ENCODE peak calls at places on chromosomes 16 and 17, in nine cellular contexts. B is tibial nerve, P is heart left ventricle, E is testis, S is adrenal gland, A is Peyer's patch, U is stomach, Q is ovary, Z is HCT116. O is an unnamed sample.
A peak's percentile ranks its signal among the peaks of the same experiment; 100 is the strongest.

GRCh38 chr17:78138204-78139060 is 7.8 kb upstream of the C17orf99 start:
- DNase-seq in B (no peak), P (no peak), E (no peak), S (no peak), A (no peak), U (no peak), Q (no peak), Z (no peak), O (no peak)

GRCh38 chr16:716250-716607 is 1.3 kb downstream of the METRN start:
- DNase-seq in B (no peak), P (no peak), E (peak; percentile 80), S (peak; percentile 92), A (no peak), U (peak; percentile 48), Q (no peak), Z (no peak), O (peak; percentile 81)

GRCh38 chr16:22948058-22948602 is 134.2 kb downstream of the HS3ST2 start:
- DNase-seq in B (no peak), P (no peak), E (no peak), S (peak; percentile 60), A (no peak), U (no peak), Q (no peak), Z (no peak), O (no peak)

GRCh38 chr17:9284884-9285283 is 263.6 kb downstream of the NTN1 start:
- DNase-seq in B (peak; percentile 12), P (peak; percentile 31), E (no peak), S (no peak), A (no peak), U (no peak), Q (no peak), Z (no peak), O (no peak)

GRCh38 chr17:7744416-7744815 is 26.9 kb downstream of the DNAH2 start:
- DNase-seq in B (no peak), P (no peak), E (no peak), S (no peak), A (no peak), U (no peak), Q (no peak), Z (no peak), O (no peak)

GRCh38 chr17:54882371-54882770 is 18.3 kb upstream of the TOM1L1 start:
- DNase-seq in B (no peak), P (no peak), E (no peak), S (no peak), A (no peak), U (no peak), Q (no peak), Z (no peak), O (no peak)

GRCh38 chr17:57870283-57870635 is 20.4 kb upstream of the MRPS23 start:
- DNase-seq in B (no peak), P (no peak), E (no peak), S (no peak), A (no peak), U (no peak), Q (no peak), Z (no peak), O (no peak)

GRCh38 chr17:27502526-27503324 is 46.5 kb downstream of the KSR1 start:
- DNase-seq in B (no peak), P (peak; percentile 31), E (peak; percentile 41), S (peak; percentile 82), A (no peak), U (no peak), Q (peak; percentile 63), Z (no peak), O (peak; percentile 94)

GRCh38 chr17:7782237-7782636 is 51.8 kb upstream of the KDM6B start:
- DNase-seq in B (no peak), P (no peak), E (no peak), S (no peak), A (no peak), U (no peak), Q (no peak), Z (no peak), O (no peak)

GRCh38 chr16:21599994-21600773 is 807 bp downstream of the METTL9 start:
- DNase-seq in B (no peak), P (peak; percentile 30), E (no peak), S (no peak), A (no peak), U (no peak), Q (no peak), Z (no peak), O (peak; percentile 25)

GRCh38 chr17:65049085-65049756 is 7.3 kb downstream of the GNA13 start:
- DNase-seq in B (no peak), P (no peak), E (no peak), S (no peak), A (no peak), U (no peak), Q (no peak), Z (no peak), O (no peak)

GRCh38 chr16:30551781-30552180 is 6.4 kb downstream of the ZNF764 start:
- DNase-seq in B (no peak), P (no peak), E (no peak), S (no peak), A (no peak), U (no peak), Q (no peak), Z (no peak), O (no peak)

DNA sequence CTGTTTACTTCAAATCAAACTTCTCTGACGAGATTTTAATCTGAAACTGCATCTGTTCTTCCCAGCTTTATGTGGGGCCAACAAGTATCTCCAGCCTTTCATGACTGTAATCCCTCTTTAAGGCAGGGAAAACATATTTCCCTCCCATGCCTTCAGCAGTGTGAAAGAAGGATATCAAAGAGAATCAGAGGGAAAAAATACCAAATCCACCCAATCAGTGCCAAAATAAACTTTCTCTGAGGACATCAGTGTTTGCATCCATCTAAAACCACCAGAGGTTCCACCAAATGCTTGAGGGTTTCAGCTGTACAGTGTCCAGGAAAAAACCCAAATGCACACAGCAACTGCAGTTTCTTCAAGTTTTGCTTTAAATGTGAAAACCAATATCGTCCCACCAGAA is 14.5 kb downstream of the CMTM3 start:
- DNase-seq in B (no peak), P (no peak), E (no peak), S (no peak), A (no peak), U (no peak), Q (no peak), Z (no peak), O (no peak)
- H3K4me3 ChIP-seq in B (no peak overlapping the region), P (no peak overlapping the region), E (no peak overlapping the region), S (no peak overlapping the region), A (no peak overlapping the region), U (no peak overlapping the region), Q (no peak overlapping the region), Z (peak overlapping the region; percentile 9), O (no peak overlapping the region)

DNA sequence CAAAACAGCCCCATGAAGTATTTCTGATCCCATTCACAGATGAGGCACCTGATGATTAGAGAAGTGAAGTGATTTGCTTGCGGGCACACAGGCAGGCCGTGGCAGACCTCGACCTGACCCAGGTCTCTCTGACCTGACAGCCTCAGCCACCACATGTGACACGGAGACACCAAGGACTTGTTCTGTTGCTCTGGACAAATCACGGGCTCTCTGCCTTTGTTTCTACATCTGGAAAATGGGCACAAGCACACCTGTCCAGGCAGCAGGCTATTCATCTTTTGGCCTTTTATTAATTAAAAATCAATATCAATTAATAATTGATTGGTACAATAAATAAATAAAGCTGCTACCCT is 3.4 kb downstream of the MAP3K14 start:
- DNase-seq in B (no peak), P (no peak), E (no peak), S (no peak), A (no peak), U (no peak), Q (no peak), Z (no peak), O (no peak)
- H3K4me1 ChIP-seq in B (no peaks in the 10 kb centered on the region), P (peaks cover 74% of the 10 kb centered on the region), E (peaks cover 52% of the 10 kb centered on the region), S (peaks cover 59% of the 10 kb centered on the region), A (peaks cover 56% of the 10 kb centered on the region), U (peaks cover 90% of the 10 kb centered on the region), Q (peaks cover 16% of the 10 kb centered on the region), Z (peaks cover 86% of the 10 kb centered on the region), O (peaks cover 80% of the 10 kb centered on the region)

GRCh38 chr16:3026609-3027487 is 3.0 kb downstream of the THOC6 start:
- DNase-seq in B (no peak), P (no peak), E (no peak), S (no peak), A (peak; percentile 43), U (no peak), Q (peak; percentile 17), Z (no peak), O (no peak)

GRCh38 chr16:3023415-3023668 is 400 bp downstream of the HCFC1R1 start:
- DNase-seq in B (no peak), P (peak; percentile 67), E (no peak), S (peak; percentile 77), A (no peak), U (no peak), Q (peak; percentile 58), Z (peak; percentile 73), O (peak; percentile 54)

GRCh38 chr16:3023669-3024478 is at the start of the genes HCFC1R1 and THOC6:
- DNase-seq in B (peak; percentile 95), P (peak; percentile 95), E (peak; percentile 99), S (peak; percentile 99), A (peak; percentile 98), U (peak; percentile 98), Q (peak; percentile 94), Z (peak; percentile 98), O (peak; percentile 98)

GRCh38 chr16:3026003-3026378 is 2.2 kb downstream of the THOC6 start:
- DNase-seq in B (no peak), P (no peak), E (no peak), S (no peak), A (peak; percentile 32), U (no peak), Q (no peak), Z (no peak), O (no peak)

DNA sequence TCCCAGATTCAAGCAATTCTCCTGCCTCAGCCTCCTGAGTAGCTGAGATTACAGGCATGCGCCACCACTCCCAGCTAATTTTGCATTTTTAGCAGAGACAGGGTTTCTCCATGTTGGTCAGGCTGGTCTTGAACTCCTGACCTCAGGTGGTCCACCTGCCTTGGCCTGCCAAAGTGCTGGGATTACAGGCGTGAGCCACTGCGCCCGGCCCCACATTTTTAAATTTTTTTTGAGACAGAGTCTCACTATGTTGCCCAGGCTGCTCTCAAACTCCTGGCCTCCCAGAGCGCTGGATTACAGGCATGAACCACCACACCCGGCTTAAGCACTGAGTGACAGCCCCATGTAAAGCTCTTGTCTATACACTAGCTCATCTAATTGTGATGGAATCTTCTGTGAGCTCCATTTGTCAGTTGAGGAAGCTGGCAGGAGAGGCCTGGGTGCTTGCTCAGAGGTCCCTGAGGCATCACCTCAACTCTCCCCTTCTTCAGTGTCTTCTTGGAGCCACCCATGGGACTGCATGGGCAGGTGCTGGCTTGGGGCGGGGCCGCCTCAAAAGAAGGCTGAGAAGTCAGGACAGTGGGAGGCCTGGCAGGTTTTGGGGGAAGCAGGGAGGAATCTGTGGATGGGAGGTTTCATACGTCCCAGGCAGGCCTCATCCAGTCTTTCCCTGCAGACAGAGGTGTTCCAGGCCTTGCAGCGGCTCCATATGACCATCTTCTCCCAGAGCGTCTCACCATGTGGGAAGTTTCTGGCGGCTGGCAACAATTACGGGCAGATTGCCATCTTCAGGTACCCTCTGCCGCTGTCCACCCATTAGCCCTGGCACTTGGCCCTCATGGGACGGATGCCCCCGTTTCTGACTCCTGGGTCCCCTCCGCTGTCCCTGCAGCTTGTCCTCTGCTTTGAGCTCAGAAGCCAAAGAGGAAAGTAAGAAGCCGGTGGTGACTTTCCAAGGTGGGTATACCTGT is 1.5 kb downstream of the THOC6 start:
- DNase-seq in B (no peak), P (no peak), E (no peak), S (no peak), A (peak; percentile 49), U (no peak), Q (peak; percentile 21), Z (no peak), O (no peak)
- TF ChIP-seq POLR2A in B (no peak), P (no peak), E (no peak), S (no peak), A (no peak), U (no peak), Q (no peak), Z (no peak), O (no peak)

GRCh38 chr16:10937068-10937859 is 5.0 kb downstream of the DEXI start:
- DNase-seq in B (no peak), P (no peak), E (no peak), S (peak; percentile 84), A (peak; percentile 59), U (peak; percentile 71), Q (no peak), Z (no peak), O (peak; percentile 72)
- H3K4me3 ChIP-seq in B (no peak overlapping the region), P (peak overlapping the region; percentile 73), E (no peak overlapping the region), S (no peak overlapping the region), A (no peak overlapping the region), U (peak overlapping the region; percentile 21), Q (no peak overlapping the region), Z (no peak overlapping the region), O (no peak overlapping the region)

O was measured in thyroid gland.